ENCODE peak calls at places on chromosomes 16 and 17, in ten cellular contexts. B, T, E, U, Z, M, A, P, H and I are unnamed samples.

GRCh38 chr16:46800494-46800893 is 30.5 kb downstream of the C16orf87 start:
- DNase-seq in A (no peak), B (no peak), Z (no peak), H (no peak), U (no peak), M (no peak), T (no peak), E (no peak), P (no peak), I (no peak)

GRCh38 chr17:29733151-29733550 is 110.4 kb upstream of the CORO6 start:
- DNase-seq in E (no peak), Z (no peak), M (no peak), A (no peak), H (no peak), B (no peak), U (no peak), T (no peak), P (no peak), I (no peak)

GRCh38 chr17:81018044-81018802 is 16.7 kb upstream of the BAIAP2 start:
- DNase-seq in U (no peak), H (peak), P (no peak), A (peak), Z (no peak), M (no peak), B (no peak), T (no peak), E (peak), I (no peak)

GRCh38 chr16:80366023-80366422 is 174.8 kb upstream of the DYNLRB2 start:
- DNase-seq in A (no peak), B (no peak), M (no peak), H (no peak), E (no peak), P (no peak), U (peak), Z (no peak), T (no peak), I (no peak)

GRCh38 chr16:73817500-73817899 is 479.1 kb upstream of the PSMD7 start:
- DNase-seq in M (no peak), P (no peak), U (no peak), A (no peak), T (no peak), Z (no peak), E (no peak), H (no peak), B (no peak), I (no peak)

GRCh38 chr16:88613911-88614817 is 24.2 kb upstream of the IL17C start:
- DNase-seq in E (no peak), B (no peak), M (no peak), H (no peak), P (no peak), A (no peak), T (no peak), U (no peak), Z (no peak), I (no peak)

GRCh38 chr17:81924557-81925532 is 2.7 kb downstream of the MAFG start:
- DNase-seq in M (no peak), U (no peak), Z (no peak), A (no peak), P (no peak), E (no peak), T (no peak), H (peak), B (no peak), I (no peak)

GRCh38 chr17:8946476-8946875 is 19.0 kb downstream of the PIK3R5 start:
- DNase-seq in E (no peak), Z (no peak), A (no peak), H (no peak), B (no peak), U (no peak), P (no peak), T (no peak), M (no peak), I (peak)

GRCh38 chr17:42180411-42180921 is 476 bp downstream of the KCNH4 start:
- DNase-seq in M (no peak), Z (no peak), U (no peak), A (no peak), P (no peak), H (no peak), T (no peak), E (no peak), B (no peak), I (no peak)

GRCh38 chr17:62714016-62714777 is 86.7 kb downstream of the MRC2 start:
- DNase-seq in B (no peak), Z (no peak), P (no peak), A (no peak), M (no peak), H (no peak), T (no peak), E (no peak), U (no peak), I (no peak)

GRCh38 chr16:86566601-86566965 is at the start of gene FOXC2:
- DNase-seq in P (peak), T (no peak), Z (peak), E (peak), A (peak), M (no peak), U (peak), H (no peak), B (peak), I (no peak)

GRCh38 chr16:71746442-71747046 is 22.0 kb upstream of the PHLPP2 start:
- DNase-seq in E (peak), Z (no peak), T (no peak), B (no peak), U (peak), H (peak), P (no peak), M (no peak), A (peak), I (peak)

GRCh38 chr16:88073201-88073721 is 122.0 kb downstream of the BANP start:
- DNase-seq in P (no peak), B (no peak), E (no peak), U (no peak), T (no peak), Z (no peak), M (no peak), A (no peak), H (no peak), I (no peak)

GRCh38 chr17:76102944-76103273 is 678 bp downstream of the EXOC7 start:
- DNase-seq in Z (no peak), M (no peak), E (no peak), B (no peak), T (no peak), A (no peak), P (no peak), H (no peak), U (no peak), I (peak)

GRCh38 chr17:40648326-40648968 is 829 bp upstream of the SMARCE1 start:
- DNase-seq in P (no peak), U (peak), T (no peak), Z (no peak), H (peak), M (no peak), E (peak), B (no peak), A (no peak), I (peak)